ENCODE peak calls at places on chromosome 1, in five cellular contexts. Z is K562, H is HepG2, L is DND-41, U is GM12878. A is an unnamed sample.

GRCh38 chr1:56920551-56920950 is 45.3 kb downstream of the C8B start:
- DNase-seq in Z (no peak), H (no peak), L (no peak), U (no peak), A (peak)

GRCh38 chr1:115193026-115193425 is 103.7 kb upstream of the TSPAN2 start:
- DNase-seq in Z (no peak), H (no peak), L (no peak), U (no peak), A (no peak)

GRCh38 chr1:36482724-36483388 is at the start of gene CSF3R:
- DNase-seq in Z (no peak), H (no peak), L (no peak), U (no peak), A (no peak)

GRCh38 chr1:92583821-92584760 is 97.4 kb upstream of the GFI1 start:
- DNase-seq in Z (no peak), H (no peak), L (no peak), U (peak), A (no peak)

GRCh38 chr1:100580446-100580845 is 42.5 kb downstream of the GPR88 start:
- DNase-seq in Z (no peak), H (no peak), L (no peak), U (no peak), A (no peak)

GRCh38 chr1:94865369-94865768 is 45.2 kb downstream of the SLC44A3 start:
- DNase-seq in Z (no peak), H (no peak), L (no peak), U (no peak), A (no peak)

GRCh38 chr1:39178541-39179431 is 25.7 kb upstream of the MACF1 start:
- DNase-seq in Z (peak), H (peak), L (no peak), U (no peak), A (no peak)

GRCh38 chr1:159598196-159598595 is 10.6 kb downstream of the APCS start:
- DNase-seq in Z (no peak), H (peak), L (no peak), U (no peak), A (no peak)

GRCh38 chr1:211625040-211625439 is 46.1 kb upstream of the SLC30A1 start:
- DNase-seq in Z (peak), H (peak), L (no peak), U (no peak), A (peak)

GRCh38 chr1:26032636-26033357 is 11.2 kb downstream of the EXTL1 start:
- DNase-seq in Z (no peak), H (no peak), L (no peak), U (no peak), A (no peak)

GRCh38 chr1:9721606-9722377 is 70.3 kb downstream of the PIK3CD start:
- DNase-seq in Z (peak), H (peak), L (peak), U (no peak), A (peak)

GRCh38 chr1:41664861-41665640 is 180.6 kb upstream of the EDN2 start:
- DNase-seq in Z (no peak), H (no peak), L (no peak), U (no peak), A (no peak)

GRCh38 chr1:116465477-116465844 is 92.4 kb downstream of the ATP1A1 start:
- DNase-seq in Z (no peak), H (no peak), L (no peak), U (no peak), A (no peak)

GRCh38 chr1:248897412-248898337 is 8.4 kb upstream of the PGBD2 start:
- DNase-seq in Z (no peak), H (no peak), L (no peak), U (no peak), A (no peak)

GRCh38 chr1:156834322-156834721 is 17.7 kb upstream of the SH2D2A start:
- DNase-seq in Z (no peak), H (no peak), L (no peak), U (no peak), A (no peak)

GRCh38 chr1:156836892-156837291 is 20.2 kb upstream of the SH2D2A start:
- DNase-seq in Z (no peak), H (no peak), L (no peak), U (no peak), A (no peak)

GRCh38 chr1:156836041-156836654 is 19.5 kb upstream of the SH2D2A start:
- DNase-seq in Z (no peak), H (no peak), L (no peak), U (peak), A (no peak)

GRCh38 chr1:156832434-156832833 is 15.8 kb upstream of the SH2D2A start:
- DNase-seq in Z (no peak), H (no peak), L (no peak), U (no peak), A (no peak)

GRCh38 chr1:156833598-156833997 is 16.9 kb upstream of the SH2D2A start:
- DNase-seq in Z (no peak), H (no peak), L (peak), U (no peak), A (no peak)
- TF ChIP-seq CTCF in Z (no peak), H (no peak), L (no peak), U (no peak), A (no peak)

DNA sequence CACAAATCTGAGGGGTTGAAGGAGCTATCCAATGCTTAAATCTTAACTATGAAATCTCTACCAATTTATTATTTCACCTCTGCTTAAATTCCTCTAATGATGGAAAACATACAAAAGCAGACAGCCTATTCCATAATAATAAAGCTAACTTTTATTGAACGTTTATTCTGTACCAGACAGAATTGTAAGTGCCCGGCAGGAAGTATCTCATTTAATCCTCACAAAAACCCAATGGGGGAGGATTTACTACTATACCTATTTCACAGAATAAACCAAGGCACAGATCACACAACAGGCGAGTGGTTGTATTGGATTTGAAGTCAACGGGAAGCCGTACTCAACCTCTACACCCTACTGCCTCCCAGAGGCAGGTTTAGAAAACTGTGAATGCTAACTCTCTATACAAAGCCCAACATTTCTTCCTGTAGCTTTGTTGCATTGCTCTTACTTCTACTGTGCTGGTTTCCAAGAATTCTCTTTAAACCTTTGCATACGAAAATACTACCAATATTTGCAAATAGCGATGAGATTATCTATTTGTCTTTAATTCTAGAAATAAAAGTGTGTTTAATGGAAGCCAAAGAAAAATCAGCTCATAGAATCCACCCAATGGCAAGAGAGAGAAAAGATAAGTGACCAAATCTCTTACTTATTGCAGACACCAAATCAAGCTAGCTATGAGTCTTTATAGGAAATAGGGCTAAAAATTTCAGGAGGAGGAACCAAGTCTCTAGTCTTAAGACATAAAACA is 33.5 kb upstream of the C1orf53 start:
- DNase-seq in Z (peak), H (peak), L (peak), U (no peak), A (peak)
- H3K27ac ChIP-seq in Z (no peak), H (no peak), L (no peak), U (no peak), A (no peak)

GRCh38 chr1:90952906-90953305 is 68.9 kb downstream of the ZNF644 start:
- DNase-seq in Z (no peak), H (no peak), L (no peak), U (no peak), A (no peak)
- TF ChIP-seq EZH2 in Z (no peak), H (no peak), L (no peak), U (no peak), A (no peak)

GRCh38 chr1:97238816-97239215 is 517.2 kb downstream of the PTBP2 start:
- DNase-seq in Z (no peak), H (no peak), L (no peak), U (no peak), A (no peak)

GRCh38 chr1:97247196-97247595 is 525.6 kb downstream of the PTBP2 start:
- DNase-seq in Z (no peak), H (no peak), L (no peak), U (no peak), A (no peak)

GRCh38 chr1:97245682-97246081 is 524.1 kb downstream of the PTBP2 start:
- DNase-seq in Z (no peak), H (no peak), L (no peak), U (no peak), A (no peak)

DNA sequence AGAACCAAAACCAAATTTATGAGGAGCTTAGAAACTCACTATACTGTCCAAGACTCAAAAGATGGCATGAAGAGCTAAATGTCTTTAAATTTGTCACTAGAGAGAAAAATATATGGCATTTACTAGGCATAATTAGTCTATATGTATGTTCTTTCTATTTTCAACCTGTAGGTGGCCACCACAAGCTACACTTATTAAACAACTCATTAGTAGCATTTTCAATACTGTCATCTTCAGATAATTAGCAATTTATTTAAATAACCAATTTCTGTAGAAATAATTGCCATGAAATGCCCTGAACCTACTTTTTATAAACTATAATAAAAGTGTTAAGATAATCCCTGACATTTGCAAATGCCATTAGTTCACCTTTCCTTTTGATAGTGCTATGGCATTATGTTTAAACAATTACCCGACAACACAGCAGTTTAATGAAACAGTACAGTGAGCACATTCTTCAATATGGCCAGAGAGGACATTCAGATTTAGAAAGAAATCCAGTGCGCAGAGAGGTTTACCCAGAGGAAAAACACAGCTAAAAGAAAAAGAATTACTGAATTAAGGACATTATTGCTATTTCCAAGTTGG is 522.5 kb downstream of the PTBP2 start:
- DNase-seq in Z (no peak), H (no peak), L (no peak), U (no peak), A (peak)
- TF ChIP-seq CTCF in Z (no peak), H (peak), L (peak), U (no peak), A (peak)

DNA sequence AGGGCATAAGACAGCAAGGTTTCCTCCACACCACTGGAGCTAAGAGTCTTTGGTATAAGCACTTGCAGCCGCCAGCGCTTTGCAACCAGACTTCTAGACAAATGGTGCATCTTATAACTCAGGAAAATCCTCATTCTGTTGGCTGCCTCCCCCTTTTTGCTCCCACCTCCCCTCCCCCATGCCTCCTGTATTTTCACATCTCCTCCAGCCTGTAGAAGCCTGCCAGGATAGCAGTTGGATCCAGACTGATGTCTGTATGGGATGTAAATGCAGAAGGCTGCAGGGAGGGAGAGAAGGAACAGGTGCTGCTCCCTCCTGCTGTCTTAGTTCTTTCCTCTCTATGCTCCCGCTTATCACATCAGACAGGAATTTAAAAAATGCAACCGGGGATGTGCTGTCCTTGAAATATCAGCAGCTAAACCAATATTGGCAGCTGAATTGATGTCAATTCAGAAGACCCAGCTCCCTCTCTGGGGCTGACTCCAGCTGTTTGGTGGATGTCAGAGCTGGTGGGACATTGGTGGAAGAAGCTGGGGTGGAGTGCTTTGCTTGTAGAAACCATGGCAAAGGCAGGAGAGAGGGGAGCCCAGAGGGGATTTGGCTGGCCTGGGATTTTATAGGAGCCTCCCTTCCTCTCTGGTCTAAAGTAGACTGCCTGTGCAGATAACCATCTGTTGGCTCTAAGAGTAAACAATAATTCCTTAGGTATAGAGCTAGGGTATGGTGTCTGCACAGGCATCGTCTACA is 53.5 kb downstream of the NFASC start:
- DNase-seq in Z (no peak), H (peak), L (no peak), U (no peak), A (peak)
- H3K27ac ChIP-seq in Z (no peak), H (no peak), L (no peak), U (no peak), A (no peak)

DNA sequence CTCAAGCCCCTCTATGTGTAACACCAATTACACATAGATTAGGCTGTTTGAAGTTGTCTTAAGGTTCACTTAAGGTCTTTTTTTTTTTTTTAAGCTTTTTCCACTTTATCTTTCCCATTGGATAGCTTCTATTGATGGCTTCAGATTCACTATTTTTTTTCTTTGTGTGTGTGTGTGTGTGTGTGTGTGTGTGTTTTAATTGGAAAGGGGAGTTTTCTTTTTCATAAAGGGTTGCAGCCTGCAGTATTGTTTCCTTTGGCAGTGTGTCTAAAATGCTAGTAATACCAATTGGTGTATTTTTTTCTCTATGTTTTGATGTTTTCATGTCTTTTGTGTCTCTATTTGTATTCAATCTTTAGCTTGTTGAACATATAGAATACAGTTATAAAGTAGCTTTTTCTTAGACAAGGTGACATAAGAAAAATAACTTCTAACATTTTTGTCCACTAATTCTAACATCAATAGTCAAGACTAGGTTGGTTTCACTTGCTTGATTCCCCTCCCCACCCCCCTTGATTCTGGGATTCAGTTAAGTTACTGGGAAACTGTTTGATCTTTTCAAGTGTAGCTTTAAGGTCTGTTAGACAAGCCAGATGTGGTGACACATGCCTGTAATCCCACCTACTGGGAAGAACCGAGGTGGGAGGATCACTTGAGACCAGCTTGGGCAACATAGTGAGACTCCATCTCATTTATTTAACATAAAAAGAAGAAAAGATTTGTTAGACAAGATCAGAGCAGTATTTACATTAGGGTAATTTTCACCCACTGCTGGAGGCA is 21.4 kb downstream of the PRRC2C start:
- DNase-seq in Z (no peak), H (peak), L (peak), U (no peak), A (peak)
- TF ChIP-seq EZH2 in Z (no peak), H (no peak), L (no peak), U (no peak), A (no peak)

DNA sequence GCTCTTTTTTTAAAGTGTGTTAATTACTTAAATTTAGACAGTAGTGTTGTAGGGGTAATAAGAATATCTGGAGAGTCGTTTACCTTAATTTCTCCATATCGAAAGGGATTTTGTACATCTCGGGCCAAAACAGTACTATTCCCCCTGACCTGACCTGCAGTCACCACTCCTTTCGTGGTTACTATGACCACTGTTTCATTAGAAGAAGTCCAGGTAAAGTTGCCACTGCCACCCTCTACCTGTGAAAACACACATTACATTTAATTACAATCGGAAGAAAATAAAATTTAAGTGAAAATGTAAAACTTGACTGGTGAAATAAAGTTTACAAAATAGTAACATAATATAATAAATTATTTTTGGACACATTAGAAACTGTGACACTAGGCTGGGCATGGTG is 37.2 kb downstream of the NUP210L start:
- DNase-seq in Z (peak), H (no peak), L (no peak), U (no peak), A (no peak)
- TF ChIP-seq CTCF in Z (no peak), H (no peak), L (no peak), U (no peak), A (no peak)

GRCh38 chr1:167635233-167635648 is 5.2 kb downstream of the RCSD1 start:
- DNase-seq in Z (peak), H (no peak), L (no peak), U (no peak), A (no peak)
- H3K27ac ChIP-seq in Z (peak), H (no peak), L (peak), U (peak), A (no peak)

GRCh38 chr1:20356850-20357459 is 66.3 kb downstream of the VWA5B1 start:
- DNase-seq in Z (no peak), H (no peak), L (no peak), U (no peak), A (no peak)
- TF ChIP-seq EZH2 in Z (no peak), H (no peak), L (no peak), U (no peak), A (no peak)

GRCh38 chr1:6142036-6142621 is 38.0 kb downstream of the CHD5 start:
- DNase-seq in Z (no peak), H (no peak), L (no peak), U (no peak), A (no peak)

GRCh38 chr1:6142734-6143133 is 37.4 kb downstream of the CHD5 start:
- DNase-seq in Z (no peak), H (no peak), L (no peak), U (no peak), A (no peak)

GRCh38 chr1:6140413-6140812 is 39.7 kb downstream of the CHD5 start:
- DNase-seq in Z (no peak), H (no peak), L (no peak), U (no peak), A (no peak)

GRCh38 chr1:6143392-6143791 is 36.7 kb downstream of the CHD5 start:
- DNase-seq in Z (no peak), H (no peak), L (no peak), U (no peak), A (no peak)

DNA sequence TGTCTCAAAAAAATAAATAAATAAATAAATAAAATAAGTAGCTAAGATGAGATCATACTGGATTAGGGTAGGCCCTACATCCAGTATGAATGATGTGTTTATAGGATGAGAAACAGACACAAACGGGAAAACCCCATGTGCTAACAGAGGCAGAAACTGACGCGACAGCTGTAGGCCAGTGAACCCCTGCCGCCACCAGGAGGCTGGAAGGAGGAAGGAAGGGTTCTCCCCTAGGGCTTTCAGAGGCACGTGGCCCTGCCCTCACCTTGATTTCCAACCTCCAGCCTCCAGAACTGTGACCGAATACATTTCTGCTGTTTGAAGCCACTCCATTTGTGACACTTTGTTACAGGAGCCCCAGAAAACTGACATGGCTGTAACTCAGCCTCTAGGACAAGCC is 38.5 kb downstream of the CHD5 start:
- DNase-seq in Z (peak), H (no peak), L (no peak), U (no peak), A (no peak)
- TF ChIP-seq CTCF in Z (peak), H (peak), L (peak), U (peak), A (no peak)

A was measured in A673.